ENCODE peak calls at places on chromosomes 13 and 19, in eight cellular contexts. K, E, G, S, F, L, N and D are unnamed samples.

GRCh38 chr13:67383358-67383757 is 153.2 kb upstream of the PCDH9 start:
- DNase-seq in S (no peak), G (no peak), E (no peak), N (no peak), F (no peak), K (peak; percentile 75), L (no peak), D (peak; percentile 57)

GRCh38 chr13:114022876-114023275 is 49.0 kb upstream of the C13orf46 start:
- DNase-seq in S (peak; percentile 29), K (no peak), E (no peak), F (no peak), G (no peak), L (no peak), N (no peak), D (no peak)

GRCh38 chr13:98232456-98232855 is 55.4 kb upstream of the RNF113B start:
- DNase-seq in F (no peak), S (no peak), E (no peak), K (no peak), G (no peak), L (no peak), N (no peak), D (no peak)

GRCh38 chr19:44623080-44623479 is 9.7 kb downstream of the IGSF23 start:
- DNase-seq in G (no peak), E (no peak), K (no peak), S (no peak), F (no peak), N (no peak), L (no peak), D (peak; percentile 67)

GRCh38 chr19:12778020-12778904 is 2.9 kb upstream of the HOOK2 start:
- DNase-seq in K (peak; percentile 78), S (peak; percentile 84), G (peak; percentile 78), L (peak; percentile 94), N (peak; percentile 65), E (peak; percentile 59), F (peak; percentile 75), D (peak; percentile 92)

GRCh38 chr13:75789451-75790197 is 153.5 kb downstream of the LMO7 start:
- DNase-seq in F (no peak), L (no peak), N (no peak), S (no peak), K (no peak), E (no peak), G (no peak), D (no peak)

GRCh38 chr19:17323274-17323972 is 11.2 kb downstream of the ANO8 start:
- DNase-seq in S (no peak), K (no peak), E (no peak), N (no peak), L (no peak), G (no peak), F (no peak), D (no peak)

GRCh38 chr19:16598848-16599247 is 26.6 kb upstream of the SLC35E1 start:
- DNase-seq in N (no peak), E (no peak), S (no peak), L (no peak), G (no peak), K (no peak), F (no peak), D (no peak)

GRCh38 chr13:43545317-43545874 is 241.4 kb downstream of the ENOX1 start:
- DNase-seq in K (peak; percentile 81), N (no peak), E (no peak), G (no peak), S (no peak), L (peak; percentile 71), F (no peak), D (peak; percentile 77)

GRCh38 chr13:19860884-19861655 is 2.4 kb downstream of the ZMYM5 start:
- DNase-seq in G (no peak), S (no peak), K (peak; percentile 55), L (no peak), E (no peak), N (no peak), F (no peak), D (peak; percentile 70)

GRCh38 chr13:56917966-56918365 is 222.8 kb upstream of the PRR20A start:
- DNase-seq in L (no peak), F (no peak), G (no peak), S (no peak), K (no peak), N (no peak), E (no peak), D (no peak)
- TF ChIP-seq CTCF in L (no peak), F (no peak), G (no peak), S (no peak), K (no peak), N (no peak), E (no peak), D (no peak)

GRCh38 chr19:31338069-31338767 is 11.0 kb downstream of the TSHZ3 start:
- DNase-seq in N (peak; percentile 70), E (peak; percentile 45), G (peak; percentile 47), K (peak; percentile 88), F (no peak), L (no peak), S (no peak), D (peak; percentile 77)
- TF ChIP-seq CTCF in N (peak; percentile 51), E (peak; percentile 42), G (peak; percentile 42), K (peak; percentile 72), F (no peak), L (peak; percentile 19), S (peak; percentile 33), D (peak; percentile 89)

GRCh38 chr19:10380311-10381102 is at the start of gene TYK2:
- DNase-seq in S (peak; percentile 98), K (peak; percentile 98), N (peak; percentile 99), F (peak; percentile 97), G (peak; percentile 98), L (peak; percentile 99), E (peak; percentile 97), D (peak; percentile 99)

GRCh38 chr19:10388957-10389356 is 8.6 kb upstream of the TYK2 start:
- DNase-seq in F (peak; percentile 88), L (peak; percentile 91), E (peak; percentile 87), S (peak; percentile 82), G (peak; percentile 93), K (peak; percentile 78), N (peak; percentile 94), D (peak; percentile 86)

GRCh38 chr19:10389863-10390262 is 9.5 kb upstream of the TYK2 start:
- DNase-seq in K (no peak), G (no peak), E (peak; percentile 32), L (no peak), F (no peak), S (no peak), N (no peak), D (no peak)

GRCh38 chr19:10379880-10380310 is 477 bp downstream of the TYK2 start:
- DNase-seq in G (no peak), N (no peak), E (no peak), K (no peak), L (no peak), S (no peak), F (no peak), D (no peak)

DNA sequence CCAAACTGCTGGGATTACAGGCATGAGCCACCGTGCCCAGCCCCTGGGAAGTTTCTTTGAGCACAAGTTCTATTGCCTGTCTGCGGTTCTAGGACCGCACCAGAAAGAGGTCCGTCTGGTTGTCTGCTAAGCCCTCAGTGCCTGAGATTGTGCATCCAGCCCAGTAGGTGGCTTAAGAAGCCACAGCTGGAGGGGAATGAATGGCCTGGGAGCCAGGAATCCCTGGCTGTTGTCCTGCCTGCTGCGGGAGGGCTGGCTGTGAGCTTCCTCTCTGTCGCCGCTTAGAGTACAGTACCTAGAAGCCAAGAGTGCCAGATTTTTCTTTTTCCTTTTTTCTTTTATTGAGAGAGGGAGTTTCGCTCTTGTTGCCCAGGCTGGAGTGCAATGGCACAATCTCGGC is 4.2 kb upstream of the TYK2 start:
- DNase-seq in F (no peak), K (no peak), E (no peak), N (no peak), L (no peak), G (no peak), S (no peak), D (no peak)
- TF ChIP-seq CTCF in F (no peak), K (no peak), E (no peak), N (no peak), L (no peak), G (no peak), S (no peak), D (no peak)

DNA sequence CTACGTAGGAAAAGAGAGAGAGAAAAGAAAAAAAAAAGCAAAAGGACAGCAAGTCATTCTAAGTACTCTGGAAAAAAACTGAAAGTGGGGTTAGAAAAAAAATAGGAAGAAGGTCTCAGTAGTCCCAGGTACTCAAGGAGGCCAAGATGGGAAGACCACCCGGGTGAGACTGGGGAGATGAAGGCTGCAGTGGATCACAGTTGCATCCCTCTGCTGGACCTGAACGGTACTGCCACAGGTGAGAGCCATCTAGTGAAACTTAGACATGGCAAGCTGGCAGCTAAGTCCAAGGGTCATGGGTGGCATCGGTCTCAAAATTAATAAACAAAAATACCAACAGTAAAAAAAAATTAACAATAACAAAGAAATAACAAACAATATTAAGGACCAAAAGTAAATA is 41.0 kb upstream of the ZNF91 start:
- DNase-seq in S (no peak), L (no peak), K (no peak), E (peak; percentile 8), N (no peak), G (no peak), F (no peak), D (no peak)
- TF ChIP-seq CTCF in S (peak; percentile 16), L (peak; percentile 19), K (no peak), E (peak; percentile 21), N (peak; percentile 18), G (no peak), F (no peak), D (peak; percentile 35)

DNA sequence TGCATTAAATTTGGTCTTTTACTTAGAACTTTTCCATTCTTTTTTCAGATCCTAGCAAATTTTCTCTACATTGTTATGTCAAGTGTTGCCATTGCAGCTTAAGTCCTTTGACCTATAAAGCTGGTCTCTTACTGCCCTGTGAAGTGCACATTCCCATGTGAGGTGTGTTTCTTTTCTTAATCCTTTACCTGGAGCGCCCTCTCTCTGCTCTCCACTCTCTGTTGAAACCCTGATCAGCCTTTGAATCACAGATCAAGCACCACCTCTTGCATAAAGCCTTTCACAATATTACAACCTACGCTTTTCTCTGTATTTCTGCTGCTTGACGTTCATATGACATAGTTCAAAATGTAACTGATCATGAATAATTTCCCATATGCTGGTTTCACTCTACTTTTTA is 84.8 kb downstream of the PCDH17 start:
- DNase-seq in K (no peak), L (no peak), G (no peak), E (peak; percentile 55), F (peak; percentile 39), N (no peak), S (no peak), D (no peak)
- TF ChIP-seq CTCF in K (no peak), L (no peak), G (no peak), E (no peak), F (peak; percentile 10), N (no peak), S (no peak), D (no peak)